ENCODE peak calls at places on chromosomes 2 and 18, in six cellular contexts. B, W, I, V, U and N are unnamed samples.

GRCh38 chr2:160109939-160110673 is 47.7 kb upstream of the PLA2R1 start:
- DNase-seq in W (peak; percentile 24), U (peak; percentile 78), B (peak; percentile 78), V (peak; percentile 77), I (peak; percentile 53), N (peak; percentile 57)

GRCh38 chr2:149858916-149859634 is 271.5 kb upstream of the MMADHC start:
- DNase-seq in B (no peak), I (no peak), V (no peak), U (peak; percentile 15), W (no peak), N (no peak)

GRCh38 chr2:8607591-8607990 is 74.3 kb upstream of the ID2 start:
- DNase-seq in B (no peak), V (no peak), I (no peak), U (no peak), W (no peak), N (no peak)

GRCh38 chr2:108266218-108266617 is 22.5 kb upstream of the SULT1C2 start:
- DNase-seq in I (no peak), W (no peak), V (no peak), B (no peak), U (no peak), N (no peak)

GRCh38 chr2:207257291-207258190 is 91.8 kb upstream of the KLF7 start:
- DNase-seq in I (no peak), V (no peak), W (no peak), B (no peak), U (no peak), N (no peak)

GRCh38 chr2:235989591-235989990 is 178.6 kb downstream of the GBX2 start:
- DNase-seq in V (no peak), W (no peak), U (no peak), I (no peak), B (no peak), N (no peak)

GRCh38 chr2:28163627-28164279 is 228.9 kb upstream of the FOSL2 start:
- DNase-seq in I (no peak), W (no peak), V (no peak), U (no peak), B (no peak), N (no peak)

GRCh38 chr2:188811522-188811921 is 162.7 kb upstream of the COL3A1 start:
- DNase-seq in I (no peak), B (no peak), U (no peak), V (no peak), W (no peak), N (no peak)

GRCh38 chr2:103986001-103986400 is 867.9 kb upstream of the POU3F3 start:
- DNase-seq in W (no peak), V (no peak), I (no peak), B (no peak), U (no peak), N (no peak)

GRCh38 chr2:146874260-146874658 is 970.6 kb upstream of the ACVR2A start:
- DNase-seq in U (no peak), V (no peak), W (no peak), B (no peak), I (no peak), N (no peak)

GRCh38 chr2:144348846-144349245 is 171.1 kb downstream of the ZEB2 start:
- DNase-seq in W (no peak), U (no peak), I (no peak), V (no peak), B (no peak), N (no peak)

GRCh38 chr18:38545071-38545470 is 979.5 kb upstream of the CELF4 start:
- DNase-seq in V (no peak), W (no peak), B (no peak), I (peak; percentile 70), U (no peak), N (no peak)

GRCh38 chr2:45316576-45317338 is 294.3 kb downstream of the SRBD1 start:
- DNase-seq in I (no peak), U (no peak), W (no peak), B (no peak), V (no peak), N (no peak)

GRCh38 chr2:191933307-191934105 is 86.6 kb upstream of the CAVIN2 start:
- DNase-seq in I (no peak), W (no peak), B (no peak), U (peak; percentile 23), V (no peak), N (peak; percentile 42)

GRCh38 chr2:118269408-118270051 is 181.3 kb downstream of the INSIG2 start:
- DNase-seq in W (no peak), V (no peak), I (no peak), B (no peak), U (peak; percentile 8), N (no peak)
- TF ChIP-seq CTCF in W (no peak), V (no peak), I (peak; percentile 65), B (peak; percentile 18), U (no peak), N (no peak)

DNA sequence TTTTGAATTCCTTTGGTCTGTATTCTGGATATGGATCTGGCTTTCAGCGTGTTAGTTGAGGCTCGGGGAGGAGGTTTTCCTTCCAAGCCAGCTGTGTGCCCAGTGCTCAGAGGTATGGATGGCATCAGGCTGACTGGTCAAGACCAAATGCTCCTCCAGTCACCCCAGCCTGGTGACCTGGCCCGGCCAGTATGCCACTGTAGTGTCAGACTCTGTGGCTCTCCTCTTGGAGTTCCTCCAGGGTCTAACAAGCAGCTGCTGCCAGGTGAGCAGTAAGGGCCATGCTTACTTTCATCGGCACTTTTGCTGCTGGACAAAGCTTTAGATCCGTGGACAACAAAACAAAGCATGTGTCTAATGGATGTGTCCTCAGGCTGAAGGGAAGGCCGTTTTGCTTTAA is 44.1 kb downstream of the CABLES1 start:
- DNase-seq in U (no peak), W (no peak), B (no peak), I (no peak), V (no peak), N (no peak)
- H3K4me1 ChIP-seq in U (peaks cover 26% of the 10 kb centered on the region), W (peaks cover 17% of the 10 kb centered on the region), B (peaks cover 10% of the 10 kb centered on the region), I (peaks cover 6% of the 10 kb centered on the region), V (peaks cover 9% of the 10 kb centered on the region), N (no peaks in the 10 kb centered on the region)

GRCh38 chr2:237120956-237121720 is 35.4 kb downstream of the COPS8 start:
- DNase-seq in U (no peak), B (no peak), V (no peak), I (no peak), W (no peak), N (no peak)

GRCh38 chr2:237118731-237119130 is 33.0 kb downstream of the COPS8 start:
- DNase-seq in V (no peak), U (no peak), W (no peak), B (no peak), I (no peak), N (no peak)

GRCh38 chr2:237118025-237118424 is 32.3 kb downstream of the COPS8 start:
- DNase-seq in U (no peak), I (no peak), W (no peak), B (no peak), V (no peak), N (no peak)

GRCh38 chr2:237113026-237113810 is 27.5 kb downstream of the COPS8 start:
- DNase-seq in U (no peak), B (no peak), V (no peak), I (no peak), W (no peak), N (no peak)

GRCh38 chr2:237115870-237116269 is 30.2 kb downstream of the COPS8 start:
- DNase-seq in W (no peak), B (no peak), U (no peak), V (no peak), I (no peak), N (no peak)
- TF ChIP-seq CTCF in W (no peak), B (no peak), U (no peak), V (no peak), I (no peak), N (no peak)

GRCh38 chr2:240167588-240167880 is 27.1 kb upstream of the OTOS start:
- DNase-seq in I (no peak), W (no peak), V (peak; percentile 52), B (no peak), U (no peak), N (no peak)

GRCh38 chr2:240168041-240168440 is 27.6 kb upstream of the OTOS start:
- DNase-seq in U (no peak), I (no peak), W (no peak), V (peak; percentile 61), B (no peak), N (no peak)

GRCh38 chr2:240170354-240170735 is 29.9 kb upstream of the OTOS start:
- DNase-seq in B (no peak), W (no peak), V (peak; percentile 19), U (no peak), I (no peak), N (no peak)

GRCh38 chr2:240169486-240170353 is 29.3 kb upstream of the OTOS start:
- DNase-seq in I (no peak), V (peak; percentile 46), U (no peak), W (no peak), B (no peak), N (no peak)

DNA sequence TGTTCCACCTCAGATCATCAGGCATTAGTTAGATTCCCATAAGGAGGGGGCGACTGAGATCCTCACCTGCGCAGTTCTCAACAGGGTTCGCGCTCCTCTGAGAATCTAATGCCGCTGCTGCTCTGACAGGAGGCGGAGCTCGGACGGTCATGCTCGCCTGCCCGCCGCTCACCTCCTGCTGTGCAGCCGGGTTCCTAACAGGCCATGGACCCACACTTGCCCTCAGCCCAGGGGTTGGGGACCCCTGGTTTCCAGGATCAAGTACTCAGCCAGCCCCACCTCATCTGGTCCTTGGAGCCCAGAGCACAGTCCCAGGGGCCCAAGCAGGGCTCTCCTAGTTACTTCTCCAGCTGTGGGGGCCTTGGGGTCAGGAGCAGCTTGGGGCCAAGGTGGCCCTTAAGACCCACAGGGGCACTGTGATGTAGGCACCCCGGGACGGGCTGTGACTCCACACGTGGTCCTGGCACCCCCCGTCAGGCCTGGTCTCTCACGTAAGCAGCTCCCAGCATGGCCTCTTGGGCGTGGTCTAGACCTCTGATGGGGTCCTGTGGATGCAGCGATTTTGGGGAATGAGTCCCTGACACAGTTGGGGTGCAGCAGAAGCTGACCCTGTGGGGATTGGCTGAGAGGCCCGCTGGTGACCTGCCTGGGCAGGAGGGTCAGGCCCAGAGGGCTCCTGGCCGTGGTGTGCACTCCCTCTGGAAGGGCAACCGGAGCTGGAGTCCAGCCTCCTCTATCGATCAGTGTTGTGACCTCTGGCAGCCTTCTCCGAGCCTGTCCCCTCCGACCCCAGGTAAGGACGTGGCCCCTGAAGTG is 28.3 kb upstream of the OTOS start:
- DNase-seq in W (no peak), U (no peak), V (peak; percentile 60), I (no peak), B (no peak), N (no peak)
- H3K4me1 ChIP-seq in W (peaks cover 10% of the 10 kb centered on the region), U (no peaks in the 10 kb centered on the region), V (no peaks in the 10 kb centered on the region), I (no peaks in the 10 kb centered on the region), B (no peaks in the 10 kb centered on the region), N (no peaks in the 10 kb centered on the region)

GRCh38 chr2:129904532-129905446 is 74.7 kb upstream of the RAB6C start:
- DNase-seq in I (peak; percentile 13), W (no peak), V (no peak), U (no peak), B (no peak), N (no peak)

GRCh38 chr2:129905664-129906081 is 73.8 kb upstream of the RAB6C start:
- DNase-seq in B (no peak), U (no peak), I (peak; percentile 17), V (no peak), W (no peak), N (no peak)

GRCh38 chr2:129901754-129902415 is 77.6 kb upstream of the RAB6C start:
- DNase-seq in W (no peak), I (peak; percentile 10), U (no peak), B (no peak), V (no peak), N (no peak)

GRCh38 chr2:129902731-129903585 is 76.5 kb upstream of the RAB6C start:
- DNase-seq in W (no peak), U (no peak), B (no peak), I (no peak), V (no peak), N (no peak)

GRCh38 chr2:129903586-129904425 is 75.7 kb upstream of the RAB6C start:
- DNase-seq in I (peak; percentile 88), W (no peak), V (no peak), U (no peak), B (no peak), N (no peak)
- TF ChIP-seq CTCF in I (peak; percentile 61), W (no peak), V (no peak), U (no peak), B (no peak), N (no peak)